ENCODE peak calls at places on chromosomes 13 and 19, in six cellular contexts. G is stomach, A is Peyer's patch, P is gastrocnemius medialis, K is IMR-90, O is GM12878. N is an unnamed sample.

GRCh38 chr13:58964048-58964447 is 1199.7 kb downstream of the DIAPH3 start:
- DNase-seq in G (no peak), A (no peak), P (no peak), K (no peak), O (no peak), N (no peak)

GRCh38 chr19:11152318-11153062 is 3.1 kb downstream of the SPC24 start:
- DNase-seq in G (peak; percentile 87), A (no peak), P (peak; percentile 74), K (peak; percentile 78), O (no peak), N (peak; percentile 53)

GRCh38 chr19:38656171-38656981 is 8.9 kb downstream of the ACTN4 start:
- DNase-seq in G (no peak), A (no peak), P (no peak), K (peak; percentile 63), O (no peak), N (no peak)

GRCh38 chr19:40433391-40434216 is 7.8 kb upstream of the SERTAD1 start:
- DNase-seq in G (peak; percentile 91), A (peak; percentile 76), P (peak; percentile 78), K (peak; percentile 88), O (no peak), N (peak; percentile 87)

GRCh38 chr13:98937911-98938381 is 39.9 kb downstream of the DOCK9 start:
- DNase-seq in G (no peak), A (no peak), P (no peak), K (peak; percentile 12), O (no peak), N (no peak)

GRCh38 chr13:28329395-28330158 is 165.4 kb downstream of the FLT1 start:
- DNase-seq in G (no peak), A (no peak), P (no peak), K (peak; percentile 97), O (no peak), N (peak; percentile 42)

GRCh38 chr13:109154546-109154945 is 525.1 kb downstream of the MYO16 start:
- DNase-seq in G (no peak), A (no peak), P (no peak), K (no peak), O (no peak), N (no peak)

GRCh38 chr19:3189702-3190469 is 4.2 kb downstream of the NCLN start:
- DNase-seq in G (no peak), A (no peak), P (no peak), K (no peak), O (no peak), N (peak; percentile 50)

GRCh38 chr13:29118471-29118870 is 298.3 kb downstream of the MTUS2 start:
- DNase-seq in G (no peak), A (no peak), P (no peak), K (no peak), O (no peak), N (no peak)

GRCh38 chr13:49524740-49525501 is 29.2 kb downstream of the PHF11 start:
- DNase-seq in G (no peak), A (no peak), P (no peak), K (no peak), O (no peak), N (no peak)

GRCh38 chr13:62243146-62243545 is 827.5 kb upstream of the PCDH20 start:
- DNase-seq in G (no peak), A (no peak), P (no peak), K (no peak), O (no peak), N (no peak)

GRCh38 chr13:93217701-93218100 is 8.9 kb upstream of the GPC6 start:
- DNase-seq in G (no peak), A (no peak), P (no peak), K (no peak), O (no peak), N (no peak)

GRCh38 chr13:107342747-107343146 is 774.8 kb upstream of the ARGLU1 start:
- DNase-seq in G (no peak), A (no peak), P (no peak), K (no peak), O (no peak), N (no peak)

GRCh38 chr19:10079031-10079453 is 7.1 kb upstream of the SHFL start:
- DNase-seq in G (no peak), A (no peak), P (no peak), K (no peak), O (no peak), N (no peak)

GRCh38 chr13:30881931-30882899 is 23.9 kb upstream of the MEDAG start:
- DNase-seq in G (no peak), A (no peak), P (no peak), K (no peak), O (no peak), N (no peak)

GRCh38 chr13:50526771-50527567 is 316.5 kb downstream of the DLEU7 start:
- DNase-seq in G (no peak), A (peak; percentile 44), P (peak; percentile 81), K (no peak), O (no peak), N (no peak)

GRCh38 chr19:33547676-33548075 is 26.1 kb upstream of the PEPD start:
- DNase-seq in G (no peak), A (no peak), P (no peak), K (no peak), O (no peak), N (no peak)

GRCh38 chr13:98915563-98916348 is 62.1 kb downstream of the DOCK9 start:
- DNase-seq in G (no peak), A (no peak), P (no peak), K (peak; percentile 31), O (no peak), N (no peak)

GRCh38 chr13:24280722-24281121 is 28.7 kb upstream of the C1QTNF9 start:
- DNase-seq in G (peak; percentile 23), A (peak; percentile 34), P (no peak), K (peak; percentile 20), O (peak; percentile 30), N (no peak)

GRCh38 chr13:50248537-50249521 is 233.6 kb downstream of the KCNRG start:
- DNase-seq in G (no peak), A (no peak), P (no peak), K (no peak), O (no peak), N (no peak)

GRCh38 chr19:5679289-5680082 is 830 bp downstream of the MICOS13 start:
- DNase-seq in G (no peak), A (no peak), P (no peak), K (no peak), O (no peak), N (no peak)

GRCh38 chr13:21012841-21013681 is 48.3 kb downstream of the LATS2 start:
- DNase-seq in G (no peak), A (no peak), P (no peak), K (no peak), O (no peak), N (no peak)

GRCh38 chr13:30128591-30128990 is 178.8 kb downstream of the KATNAL1 start:
- DNase-seq in G (no peak), A (no peak), P (no peak), K (no peak), O (no peak), N (no peak)

GRCh38 chr19:13998426-13998825 is 7.7 kb downstream of the RFX1 start:
- DNase-seq in G (no peak), A (no peak), P (no peak), K (no peak), O (no peak), N (no peak)

GRCh38 chr19:7868671-7869452 is 5.3 kb downstream of the PRR36 start:
- DNase-seq in G (peak; percentile 84), A (peak; percentile 71), P (no peak), K (peak; percentile 44), O (peak; percentile 13), N (peak; percentile 74)
- H3K27ac ChIP-seq in G (peak overlapping the region; percentile 79), A (peak overlapping the region; percentile 57), P (no peak overlapping the region), K (no peak overlapping the region), O (no peak overlapping the region), N (no peak overlapping the region)

GRCh38 chr19:28400953-28401671 is 811.8 kb downstream of the UQCRFS1 start:
- DNase-seq in G (no peak), A (no peak), P (no peak), K (no peak), O (no peak), N (no peak)
- TF ChIP-seq POLR2A in G (no peak), A (no peak), P (no peak), K (no peak), O (no peak), N (no peak)

GRCh38 chr13:112072531-112073244 is 5.7 kb downstream of the SOX1 start:
- DNase-seq in G (no peak), A (no peak), P (no peak), K (no peak), O (no peak), N (no peak)
- H3K27me3 ChIP-seq in G (peaks cover 97% of the 10 kb centered on the region), A (no peaks in the 10 kb centered on the region), P (peaks cover 76% of the 10 kb centered on the region), K (peaks cover 57% of the 10 kb centered on the region), O (peaks cover 3% of the 10 kb centered on the region), N (peaks cover 7% of the 10 kb centered on the region)

GRCh38 chr13:42174344-42175162 is 97.4 kb upstream of the AKAP11 start:
- DNase-seq in G (no peak), A (no peak), P (no peak), K (peak; percentile 73), O (no peak), N (no peak)

GRCh38 chr13:42173789-42174343 is 98.1 kb upstream of the AKAP11 start:
- DNase-seq in G (no peak), A (no peak), P (no peak), K (peak; percentile 18), O (no peak), N (no peak)

GRCh38 chr13:42177189-42177588 is 94.8 kb upstream of the AKAP11 start:
- DNase-seq in G (no peak), A (no peak), P (no peak), K (no peak), O (no peak), N (no peak)

GRCh38 chr13:42181381-42181953 is 90.5 kb upstream of the AKAP11 start:
- DNase-seq in G (no peak), A (no peak), P (no peak), K (no peak), O (no peak), N (no peak)

GRCh38 chr13:42176286-42176685 is 95.7 kb upstream of the AKAP11 start:
- DNase-seq in G (no peak), A (no peak), P (no peak), K (no peak), O (no peak), N (no peak)
- H3K27ac ChIP-seq in G (no peak overlapping the region), A (no peak overlapping the region), P (no peak overlapping the region), K (no peak overlapping the region), O (no peak overlapping the region), N (no peak overlapping the region)

GRCh38 chr19:47113446-47114348 is at the start of gene ZC3H4:
- DNase-seq in G (peak; percentile 97), A (peak; percentile 97), P (peak; percentile 82), K (peak; percentile 93), O (peak; percentile 85), N (peak; percentile 97)
- TF ChIP-seq POLR2A in G (no peak), A (peak; percentile 75), P (no peak), K (peak; percentile 96), O (no peak), N (peak; percentile 66)

GRCh38 chr13:85657942-85658341 is 141.3 kb downstream of the SLITRK6 start:
- DNase-seq in G (no peak), A (no peak), P (no peak), K (no peak), O (no peak), N (no peak)
- H3K27me3 ChIP-seq in G (no peaks in the 10 kb centered on the region), A (no peaks in the 10 kb centered on the region), P (no peaks in the 10 kb centered on the region), K (no peaks in the 10 kb centered on the region), O (no peaks in the 10 kb centered on the region), N (no peaks in the 10 kb centered on the region)

N was measured in testis.